ENCODE peak calls at places on chromosomes 7 and 10, in nine cellular contexts. P is PC-9; W is tibial artery; I is colonic mucosa; F is upper lobe of right lung; H is GM23338; N is adrenal gland; X is lower lobe of right lung; E is CD8-positive, alpha-beta T cell. K is an unnamed sample.
A peak's percentile ranks its signal among the peaks of the same experiment; 100 is the strongest.

GRCh38 chr10:112177247-112177646 is 6.3 kb downstream of the GPAM start:
- DNase-seq in H (no peak), F (no peak), X (no peak), N (no peak), I (no peak), P (no peak), W (no peak), E (no peak), K (no peak)

GRCh38 chr10:79381804-79382221 is 34.5 kb downstream of the PPIF start:
- DNase-seq in H (no peak), I (peak; percentile 54), E (no peak), P (no peak), F (peak; percentile 65), N (peak; percentile 45), W (peak; percentile 76), X (peak; percentile 53), K (peak; percentile 54)

GRCh38 chr7:116545411-116545993 is 20.7 kb downstream of the CAV1 start:
- DNase-seq in W (no peak), E (no peak), F (no peak), N (no peak), H (no peak), I (no peak), P (no peak), X (no peak), K (no peak)

GRCh38 chr10:55629792-55630490 is 731.1 kb downstream of the ZWINT start:
- DNase-seq in P (no peak), W (no peak), E (no peak), I (peak; percentile 20), N (peak; percentile 78), F (peak; percentile 64), H (peak; percentile 65), X (no peak), K (peak; percentile 61)

GRCh38 chr10:122316224-122316884 is 45.3 kb downstream of the BTBD16 start:
- DNase-seq in X (no peak), W (no peak), I (peak; percentile 5), F (no peak), H (no peak), N (no peak), P (no peak), E (no peak), K (no peak)

GRCh38 chr10:54800677-54801480 is at the start of gene PCDH15:
- DNase-seq in H (peak; percentile 80), F (no peak), W (no peak), X (no peak), E (no peak), P (no peak), N (peak; percentile 14), I (no peak), K (peak; percentile 14)

GRCh38 chr10:118725784-118726507 is 28.8 kb downstream of the CACUL1 start:
- DNase-seq in I (no peak), H (no peak), X (no peak), P (no peak), E (no peak), N (peak; percentile 49), F (no peak), W (no peak), K (no peak)

GRCh38 chr10:118694848-118695247 is 59.9 kb downstream of the CACUL1 start:
- DNase-seq in N (no peak), I (no peak), H (no peak), P (no peak), X (no peak), E (no peak), F (no peak), W (no peak), K (no peak)

GRCh38 chr10:49518982-49519578 is 19.8 kb downstream of the ERCC6 start:
- DNase-seq in E (no peak), H (peak; percentile 75), N (no peak), P (no peak), W (no peak), F (no peak), I (no peak), X (no peak), K (no peak)

GRCh38 chr7:2710901-2711551 is 23.0 kb downstream of the AMZ1 start:
- DNase-seq in P (no peak), E (peak; percentile 37), W (no peak), X (no peak), I (no peak), F (no peak), H (no peak), N (no peak), K (no peak)

GRCh38 chr7:20778063-20778721 is 8.5 kb downstream of the SP8 start:
- DNase-seq in H (peak; percentile 88), N (no peak), I (peak; percentile 36), E (no peak), F (peak; percentile 74), P (no peak), W (no peak), X (peak; percentile 57), K (peak; percentile 83)

GRCh38 chr7:74351836-74352235 is 62.6 kb downstream of the CLIP2 start:
- DNase-seq in P (no peak), X (no peak), E (no peak), W (no peak), F (no peak), I (no peak), N (no peak), H (no peak), K (no peak)

GRCh38 chr7:74354009-74354408 is 64.8 kb downstream of the CLIP2 start:
- DNase-seq in N (no peak), H (no peak), P (no peak), W (no peak), E (no peak), X (no peak), I (no peak), F (no peak), K (no peak)

GRCh38 chr7:74350751-74351150 is 61.5 kb downstream of the CLIP2 start:
- DNase-seq in H (no peak), X (no peak), E (no peak), N (no peak), W (no peak), P (no peak), I (no peak), F (no peak), K (no peak)

GRCh38 chr7:74345970-74346369 is 56.8 kb downstream of the CLIP2 start:
- DNase-seq in F (no peak), E (no peak), I (no peak), X (no peak), H (no peak), P (no peak), W (no peak), N (no peak), K (no peak)

GRCh38 chr7:74349621-74350020 is 60.4 kb downstream of the CLIP2 start:
- DNase-seq in F (no peak), H (no peak), N (no peak), W (no peak), I (no peak), P (no peak), E (no peak), X (no peak), K (no peak)
- H3K4me1 ChIP-seq in F (no peaks in the 10 kb centered on the region), H (no peaks in the 10 kb centered on the region), N (no peaks in the 10 kb centered on the region), W (no peaks in the 10 kb centered on the region), I (no peaks in the 10 kb centered on the region), P (peaks cover 11% of the 10 kb centered on the region), E (no peaks in the 10 kb centered on the region), X (no peaks in the 10 kb centered on the region), K (no peaks in the 10 kb centered on the region)

DNA sequence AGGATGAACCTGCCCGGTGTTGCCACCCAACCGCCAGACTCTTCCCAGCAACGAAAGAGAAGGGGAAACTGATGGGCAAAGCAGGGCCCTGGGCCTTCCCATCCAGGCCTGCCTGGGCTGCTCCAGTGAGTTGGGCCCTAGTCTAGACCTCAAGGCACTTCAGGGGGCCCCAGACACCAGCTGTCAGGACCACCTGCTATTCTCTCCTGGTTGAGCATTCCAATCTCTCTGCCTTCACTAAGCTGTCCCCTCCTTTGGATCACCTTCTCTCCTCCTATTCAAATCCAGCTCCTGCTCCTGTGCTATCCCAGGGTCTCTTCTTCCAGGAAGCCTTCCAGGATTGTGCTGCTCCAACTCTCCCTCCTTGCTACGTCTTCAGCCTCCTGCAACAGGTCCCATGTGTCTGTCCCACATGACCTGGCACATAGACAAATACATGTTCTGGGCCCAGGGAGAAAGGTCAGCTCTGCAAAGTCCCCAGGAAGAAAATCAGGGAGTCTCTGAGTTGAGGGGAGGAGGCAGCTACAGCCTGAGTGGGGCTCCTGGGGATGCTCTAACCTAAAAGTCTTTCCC is 3.1 kb downstream of the STX1A start:
- DNase-seq in I (no peak), E (no peak), F (no peak), X (no peak), H (no peak), N (no peak), P (no peak), W (no peak), K (no peak)
- H3K27ac ChIP-seq in I (no peak overlapping the region), E (no peak overlapping the region), F (no peak overlapping the region), X (no peak overlapping the region), H (no peak overlapping the region), N (no peak overlapping the region), P (peak overlapping the region; percentile 50), W (peak overlapping the region; percentile 81), K (no peak overlapping the region)

DNA sequence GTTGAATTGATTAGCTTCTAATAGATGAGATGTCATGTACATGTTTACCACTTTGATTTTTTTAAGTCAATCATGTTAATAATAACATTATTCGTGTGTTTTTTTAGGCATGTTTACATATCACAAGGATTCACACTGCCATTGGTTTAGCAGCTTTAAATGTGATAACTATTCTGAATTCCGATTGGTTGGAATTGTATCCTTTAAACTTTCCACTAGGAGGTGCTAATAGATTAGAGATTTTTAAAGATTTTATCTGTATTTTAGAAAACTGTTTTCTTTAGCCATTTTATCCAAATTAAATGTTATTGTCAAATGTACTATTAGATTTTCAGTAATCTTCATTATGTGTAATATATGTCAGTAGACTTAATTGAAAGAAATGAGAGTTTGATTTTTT is 83.2 kb downstream of the HECTD2 start:
- DNase-seq in E (no peak), N (no peak), W (no peak), H (peak; percentile 66), F (no peak), X (no peak), I (no peak), P (peak; percentile 41), K (no peak)
- TF ChIP-seq CTCF in E (no peak), N (peak; percentile 58), W (peak; percentile 72), H (peak; percentile 65), F (peak; percentile 54), X (peak; percentile 41), I (peak; percentile 33), P (peak; percentile 66), K (no peak)

GRCh38 chr10:1552881-1553595 is 184.3 kb downstream of the ADARB2 start:
- DNase-seq in W (no peak), F (no peak), N (no peak), H (no peak), E (no peak), I (no peak), X (peak; percentile 14), P (no peak), K (peak; percentile 11)

GRCh38 chr10:1552415-1552814 is 184.9 kb downstream of the ADARB2 start:
- DNase-seq in F (no peak), X (peak; percentile 9), E (no peak), I (no peak), H (no peak), P (no peak), W (no peak), N (no peak), K (no peak)

GRCh38 chr10:1550616-1551015 is 186.7 kb downstream of the ADARB2 start:
- DNase-seq in I (no peak), E (no peak), W (no peak), N (no peak), F (no peak), P (no peak), X (no peak), H (no peak), K (no peak)

GRCh38 chr10:1550291-1550595 is 187.1 kb downstream of the ADARB2 start:
- DNase-seq in H (no peak), N (no peak), W (no peak), I (no peak), X (no peak), F (no peak), E (no peak), P (no peak), K (no peak)

GRCh38 chr10:1551636-1552338 is 185.5 kb downstream of the ADARB2 start:
- DNase-seq in I (no peak), E (no peak), P (no peak), W (no peak), N (no peak), F (peak; percentile 42), H (no peak), X (no peak), K (no peak)
- H3K4me1 ChIP-seq in I (no peaks in the 10 kb centered on the region), E (no peaks in the 10 kb centered on the region), P (no peaks in the 10 kb centered on the region), W (no peaks in the 10 kb centered on the region), N (no peaks in the 10 kb centered on the region), F (no peaks in the 10 kb centered on the region), H (no peaks in the 10 kb centered on the region), X (no peaks in the 10 kb centered on the region), K (no peaks in the 10 kb centered on the region)

K was measured in pancreas.